ENCODE peak calls at places on chromosomes 1 and 21, in seven cellular contexts. A is upper lobe of right lung, S is PC-3, M is brain microvascular endothelial cell, J is sigmoid colon, G is fibroblast of lung, X is psoas muscle. U is an unnamed sample.

GRCh38 chr1:115665319-115665718 is 23.5 kb downstream of the VANGL1 start:
- DNase-seq in A (no peak), S (peak), M (no peak), J (no peak), G (no peak), X (no peak), U (no peak)

GRCh38 chr1:75672528-75673393 is 51.7 kb upstream of the ACADM start:
- DNase-seq in A (no peak), S (peak), M (peak), J (no peak), G (peak), X (no peak), U (no peak)

GRCh38 chr1:23101101-23101827 is 67.4 kb downstream of the LUZP1 start:
- DNase-seq in A (no peak), S (peak), M (no peak), J (no peak), G (no peak), X (no peak), U (no peak)

GRCh38 chr1:115230281-115230680 is 107.8 kb downstream of the NGF start:
- DNase-seq in A (no peak), S (peak), M (no peak), J (no peak), G (no peak), X (no peak), U (no peak)

GRCh38 chr21:16533692-16534407 is 804.1 kb downstream of the USP25 start:
- DNase-seq in A (no peak), S (no peak), M (no peak), J (no peak), G (no peak), X (no peak), U (no peak)

GRCh38 chr1:7784492-7785071 is 491 bp downstream of the PER3 start:
- DNase-seq in A (no peak), S (no peak), M (no peak), J (peak), G (no peak), X (no peak), U (peak)

GRCh38 chr1:228833911-228834631 is 98.8 kb downstream of the RHOU start:
- DNase-seq in A (no peak), S (peak), M (no peak), J (no peak), G (peak), X (no peak), U (no peak)

GRCh38 chr1:78375996-78376395 is 114.8 kb upstream of the PTGFR start:
- DNase-seq in A (no peak), S (no peak), M (peak), J (no peak), G (peak), X (no peak), U (no peak)

GRCh38 chr1:225498539-225499135 is 70.8 kb upstream of the LBR start:
- DNase-seq in A (no peak), S (no peak), M (no peak), J (no peak), G (peak), X (no peak), U (no peak)

GRCh38 chr1:97093742-97094141 is 372.2 kb downstream of the PTBP2 start:
- DNase-seq in A (no peak), S (no peak), M (peak), J (no peak), G (peak), X (no peak), U (no peak)

GRCh38 chr1:109773203-109773899 is 9.6 kb upstream of the EPS8L3 start:
- DNase-seq in A (peak), S (peak), M (peak), J (peak), G (peak), X (peak), U (peak)

DNA sequence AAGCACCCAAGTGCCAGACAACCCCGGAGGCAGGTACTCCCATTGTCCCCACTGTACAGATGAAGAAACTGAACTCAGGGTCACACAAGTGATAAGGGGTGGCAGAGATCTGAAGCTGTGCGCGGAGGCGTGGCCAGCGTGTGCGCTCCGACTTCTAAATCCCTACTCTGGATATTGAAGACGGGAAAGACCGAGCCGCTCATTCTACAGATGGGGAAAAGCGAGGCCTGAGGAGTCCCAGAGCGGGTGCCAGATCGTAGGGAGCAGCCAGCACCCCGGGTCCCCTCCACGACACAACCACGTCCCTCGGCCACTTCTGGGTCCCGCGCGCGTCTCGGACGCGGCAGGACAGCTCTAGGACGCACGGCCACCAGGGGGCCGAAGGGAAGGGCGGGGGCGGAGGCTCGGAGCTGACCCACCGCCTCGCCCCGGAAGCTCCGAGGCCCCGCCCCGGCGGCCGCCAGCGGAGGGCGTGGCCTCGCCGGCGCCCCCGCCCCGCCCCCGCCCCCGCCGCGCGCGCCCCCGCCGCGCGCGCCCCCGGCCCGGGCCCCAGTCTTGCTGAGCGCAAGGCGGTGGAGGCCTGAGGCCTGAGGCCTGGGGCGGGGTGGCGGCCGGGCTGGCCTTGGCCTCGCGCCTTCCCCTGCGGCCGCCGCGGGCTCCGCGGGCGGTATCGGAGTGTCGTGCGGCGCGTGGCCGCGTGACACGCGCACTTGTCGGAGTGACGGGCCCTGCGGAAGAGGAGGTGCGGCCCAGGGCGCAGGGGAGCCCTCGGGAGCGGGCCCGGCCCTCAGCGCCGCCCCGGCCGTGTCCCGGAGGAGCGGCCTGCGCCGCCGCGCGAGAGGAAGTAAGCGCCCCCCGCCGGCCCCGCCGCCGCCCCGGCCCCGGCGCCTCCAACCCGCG is at the start of gene H6PD:
- DNase-seq in A (peak), S (peak), M (peak), J (peak), G (peak), X (peak), U (peak)
- TF ChIP-seq CTCF in A (peak), S (peak), M (peak), J (peak), G (peak), X (peak), U (peak)

DNA sequence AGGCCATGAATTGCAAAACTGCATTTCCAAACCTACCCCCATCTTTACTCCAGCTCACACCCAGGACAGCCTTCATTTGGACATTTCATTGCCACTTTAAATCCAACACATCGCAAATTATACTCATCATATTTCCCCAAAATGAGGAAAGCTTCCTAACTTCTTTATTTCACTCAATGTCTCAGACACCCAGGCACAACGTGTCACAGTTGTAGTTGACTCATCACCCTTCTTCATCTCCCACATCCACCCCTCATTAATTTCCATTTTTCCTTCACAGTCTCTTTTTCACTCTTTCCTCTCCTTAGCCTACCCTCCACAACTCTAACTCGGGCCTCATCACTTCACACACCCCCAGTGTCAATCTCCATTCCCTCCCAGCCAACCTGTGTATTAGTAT is 6.7 kb downstream of the OTUD7B start:
- DNase-seq in A (no peak), S (no peak), M (no peak), J (no peak), G (no peak), X (no peak), U (no peak)
- H3K27ac ChIP-seq in A (no peak), S (no peak), M (no peak), J (no peak), G (no peak), X (peak), U (no peak)

GRCh38 chr1:63466759-63467158 is 56.3 kb downstream of the ITGB3BP start:
- DNase-seq in A (no peak), S (no peak), M (no peak), J (no peak), G (no peak), X (no peak), U (no peak)
- TF ChIP-seq CTCF in A (peak), S (peak), M (no peak), J (no peak), G (no peak), X (no peak), U (no peak)

GRCh38 chr1:178150610-178151009 is 56.7 kb downstream of the RASAL2 start:
- DNase-seq in A (no peak), S (peak), M (no peak), J (no peak), G (no peak), X (no peak), U (no peak)

GRCh38 chr1:178146456-178146855 is 52.6 kb downstream of the RASAL2 start:
- DNase-seq in A (no peak), S (no peak), M (no peak), J (no peak), G (no peak), X (no peak), U (no peak)

GRCh38 chr1:178155478-178156255 is 61.8 kb downstream of the RASAL2 start:
- DNase-seq in A (no peak), S (peak), M (no peak), J (no peak), G (no peak), X (no peak), U (no peak)

DNA sequence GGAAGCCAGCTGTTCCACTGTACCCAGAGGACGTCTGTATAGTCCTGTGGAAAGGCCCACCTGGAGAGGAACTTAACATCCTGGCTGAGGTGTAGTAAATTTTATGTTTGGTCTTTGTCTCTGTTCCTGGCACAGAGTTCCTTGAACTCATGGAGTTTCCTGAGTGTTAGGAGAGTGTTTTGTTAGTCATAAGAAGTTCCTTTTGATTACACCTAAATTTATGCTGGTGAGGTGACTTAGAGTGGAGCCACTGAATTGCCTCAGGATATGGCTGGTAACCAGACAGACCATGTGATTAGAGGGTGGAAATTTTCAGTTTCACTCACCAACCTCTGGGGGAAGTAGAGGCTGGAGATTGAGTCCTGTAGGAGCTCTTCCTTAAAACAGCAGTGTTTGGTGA is 57.9 kb downstream of the RASAL2 start:
- DNase-seq in A (no peak), S (peak), M (no peak), J (no peak), G (no peak), X (no peak), U (no peak)
- H3K27ac ChIP-seq in A (no peak), S (peak), M (no peak), J (no peak), G (no peak), X (no peak), U (no peak)

GRCh38 chr1:6148497-6149241 is 31.5 kb downstream of the CHD5 start:
- DNase-seq in A (peak), S (peak), M (peak), J (no peak), G (peak), X (peak), U (no peak)
- TF ChIP-seq CTCF in A (no peak), S (no peak), M (no peak), J (no peak), G (no peak), X (no peak), U (no peak)

DNA sequence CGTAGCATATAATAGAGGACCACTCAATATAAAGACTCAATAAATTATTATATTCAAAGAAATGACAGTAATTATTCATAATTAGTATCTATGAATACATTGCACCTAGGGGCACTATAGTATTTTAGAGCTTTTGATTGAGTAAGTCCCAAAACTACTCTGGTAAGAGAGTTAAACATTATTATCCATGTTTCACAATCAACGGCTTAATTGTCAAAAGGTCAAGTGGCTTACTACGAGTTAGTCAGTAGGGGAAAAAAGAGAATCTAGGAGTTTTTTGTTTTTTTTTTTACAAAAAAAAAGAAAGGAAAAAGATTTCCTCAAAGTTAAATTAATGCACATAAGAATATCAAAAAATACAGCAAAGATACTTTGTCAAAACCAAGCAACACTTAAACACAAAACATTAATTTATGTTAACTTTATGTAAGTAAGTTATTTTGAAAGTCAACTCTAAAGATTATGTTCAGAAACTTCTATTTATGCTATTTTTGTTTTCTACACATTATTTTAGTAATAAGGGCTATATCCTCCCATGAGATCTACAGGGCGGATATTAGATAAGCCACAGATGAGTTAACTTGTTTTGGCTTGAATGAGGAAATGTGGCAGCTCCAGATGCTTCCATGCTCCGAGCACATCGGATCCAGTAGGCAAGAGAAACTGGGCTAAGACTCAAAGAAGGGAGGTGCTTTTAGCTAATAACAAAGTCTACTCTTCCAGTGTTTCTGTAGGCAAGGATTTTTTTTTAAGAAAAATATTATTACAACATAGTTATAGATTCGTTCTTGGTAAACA is 20.2 kb upstream of the LAMC1 start:
- DNase-seq in A (no peak), S (no peak), M (no peak), J (no peak), G (peak), X (no peak), U (no peak)
- H3K27ac ChIP-seq in A (peak), S (no peak), M (no peak), J (peak), G (no peak), X (no peak), U (no peak)

DNA sequence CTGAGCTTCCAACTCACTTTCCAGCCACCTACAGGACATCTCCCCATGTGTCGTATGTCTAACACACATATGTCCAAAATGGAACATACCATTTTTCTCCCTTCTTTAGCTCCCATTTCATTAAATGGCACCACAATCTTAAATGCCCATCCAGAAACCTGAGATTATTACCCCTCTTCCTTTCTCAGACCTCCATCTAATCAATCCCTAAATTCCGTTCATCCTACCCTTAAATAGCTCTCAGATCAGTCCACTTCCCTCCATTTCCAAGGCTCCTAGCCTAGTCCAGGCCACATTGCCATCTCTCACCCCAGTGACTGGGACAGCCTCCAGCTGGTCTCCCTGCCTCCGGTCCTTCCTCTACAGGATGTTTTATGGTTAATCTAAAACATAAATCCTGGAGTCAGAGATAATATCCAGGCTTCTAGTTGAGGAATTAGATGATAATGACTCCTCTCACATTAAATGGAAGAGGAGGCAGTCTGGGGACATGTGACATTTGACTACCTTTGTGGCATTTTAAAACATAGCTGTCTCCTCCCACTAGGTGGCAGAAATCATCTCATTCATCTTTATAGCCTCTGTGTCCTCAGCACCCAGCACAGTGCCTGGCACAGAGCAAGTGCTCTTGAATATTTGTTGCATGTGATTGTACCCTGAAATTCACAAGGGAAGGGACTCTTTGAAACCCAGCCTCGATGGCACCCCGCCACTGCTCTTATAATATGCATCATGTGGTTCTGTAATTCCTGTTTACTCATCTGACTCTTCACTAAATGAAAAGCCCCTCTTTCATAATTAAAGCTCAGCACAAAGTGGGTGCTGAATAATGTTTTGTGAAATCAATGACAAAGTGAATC is 102.3 kb downstream of the TMEM53 start:
- DNase-seq in A (no peak), S (peak), M (no peak), J (no peak), G (no peak), X (no peak), U (no peak)
- TF ChIP-seq CTCF in A (peak), S (peak), M (peak), J (no peak), G (peak), X (peak), U (peak)

U was measured in kidney.